ENCODE peak calls at places on chromosomes 3 and 15, in six cellular contexts. F, T, K, M, D and A are unnamed samples.

GRCh38 chr15:80480909-80481308 is 76.7 kb downstream of the ARNT2 start:
- DNase-seq in F (no peak), T (no peak), K (no peak), M (no peak), D (no peak), A (no peak)

GRCh38 chr3:65619391-65620298 is 419.1 kb downstream of the MAGI1 start:
- DNase-seq in F (no peak), T (peak), K (no peak), M (no peak), D (no peak), A (peak)

GRCh38 chr3:127822836-127823589 is 698 bp upstream of the MGLL start:
- DNase-seq in F (peak), T (peak), K (peak), M (no peak), D (no peak), A (peak)

GRCh38 chr15:89806565-89807550 is 7.8 kb downstream of the ANPEP start:
- DNase-seq in F (no peak), T (no peak), K (no peak), M (no peak), D (no peak), A (no peak)

GRCh38 chr3:19250959-19251610 is 102.8 kb downstream of the KCNH8 start:
- DNase-seq in F (no peak), T (no peak), K (no peak), M (no peak), D (no peak), A (no peak)

GRCh38 chr15:99057697-99058420 is 47.0 kb upstream of the SYNM start:
- DNase-seq in F (peak), T (no peak), K (no peak), M (no peak), D (no peak), A (no peak)

GRCh38 chr3:24472358-24472757 is 22.3 kb downstream of the THRB start:
- DNase-seq in F (no peak), T (no peak), K (no peak), M (no peak), D (no peak), A (no peak)

GRCh38 chr3:159797771-159798170 is 190.9 kb upstream of the IL12A start:
- DNase-seq in F (no peak), T (no peak), K (no peak), M (no peak), D (no peak), A (no peak)

GRCh38 chr15:88894348-88894818 is 961 bp downstream of the HAPLN3 start:
- DNase-seq in F (peak), T (peak), K (peak), M (peak), D (no peak), A (peak)

GRCh38 chr3:158226429-158226828 is 116.5 kb downstream of the RSRC1 start:
- DNase-seq in F (no peak), T (no peak), K (no peak), M (no peak), D (no peak), A (no peak)

GRCh38 chr3:124119056-124119721 is 127.3 kb upstream of the ROPN1 start:
- DNase-seq in F (no peak), T (no peak), K (no peak), M (no peak), D (no peak), A (no peak)

GRCh38 chr15:35605790-35606189 is 59.8 kb upstream of the DPH6 start:
- DNase-seq in F (no peak), T (no peak), K (no peak), M (no peak), D (no peak), A (no peak)

GRCh38 chr3:15610083-15610482 is 8.5 kb downstream of the BTD start:
- DNase-seq in F (no peak), T (no peak), K (no peak), M (no peak), D (no peak), A (no peak)

GRCh38 chr15:65758242-65758641 is 33.9 kb downstream of the DENND4A start:
- DNase-seq in F (no peak), T (no peak), K (no peak), M (peak), D (no peak), A (no peak)

GRCh38 chr3:27607370-27607769 is 114.8 kb downstream of the EOMES start:
- DNase-seq in F (no peak), T (no peak), K (no peak), M (no peak), D (peak), A (no peak)

GRCh38 chr3:57060089-57060829 is at the start of gene SPATA12:
- DNase-seq in F (no peak), T (peak), K (no peak), M (no peak), D (peak), A (peak)

GRCh38 chr15:62068787-62069170 is 2.0 kb downstream of the C2CD4A start:
- DNase-seq in F (no peak), T (no peak), K (peak), M (no peak), D (no peak), A (no peak)

GRCh38 chr3:64011685-64012084 is 11.6 kb downstream of the PSMD6 start:
- DNase-seq in F (no peak), T (no peak), K (no peak), M (no peak), D (no peak), A (no peak)